ENCODE peak calls at places on chromosomes 3 and 15, in six cellular contexts. K is AG04450, V is right cardiac atrium, S is K562, A is A673, N is MM.1S. U is an unnamed sample.

GRCh38 chr3:69179740-69180372 is 57.5 kb upstream of the LMOD3 start:
- DNase-seq in S (no peak), A (no peak), K (no peak), V (no peak), N (no peak), U (no peak)

GRCh38 chr3:56547486-56547885 is 9.5 kb upstream of the CCDC66 start:
- DNase-seq in S (no peak), N (no peak), K (no peak), A (no peak), V (no peak), U (no peak)

GRCh38 chr3:150319900-150320299 is 88.2 kb upstream of the TSC22D2 start:
- DNase-seq in N (no peak), S (no peak), K (peak; percentile 83), V (no peak), A (peak; percentile 40), U (no peak)

GRCh38 chr15:95291878-95292472 is 1038.5 kb upstream of the NR2F2 start:
- DNase-seq in N (peak; percentile 43), V (no peak), A (peak; percentile 72), S (peak; percentile 60), K (no peak), U (no peak)

GRCh38 chr15:29409890-29410289 is 140.3 kb upstream of the NSMCE3 start:
- DNase-seq in S (no peak), V (no peak), A (no peak), N (no peak), K (no peak), U (no peak)

GRCh38 chr3:81967362-81967761 is 205.9 kb upstream of the GBE1 start:
- DNase-seq in N (no peak), A (no peak), V (no peak), K (no peak), S (no peak), U (no peak)

GRCh38 chr3:73493543-73494314 is 131.0 kb downstream of the PDZRN3 start:
- DNase-seq in A (no peak), K (no peak), N (no peak), V (no peak), S (no peak), U (no peak)

GRCh38 chr3:128492353-128493220 is at the start of gene GATA2:
- DNase-seq in A (peak; percentile 19), N (no peak), K (no peak), S (peak; percentile 29), V (peak; percentile 78), U (no peak)

GRCh38 chr15:41048397-41048796 is 67.7 kb downstream of the INO80 start:
- DNase-seq in A (no peak), S (no peak), K (no peak), N (peak; percentile 38), V (no peak), U (no peak)

GRCh38 chr3:8723612-8724011 is 10.0 kb upstream of the CAV3 start:
- DNase-seq in S (no peak), V (no peak), A (no peak), N (no peak), K (no peak), U (no peak)

GRCh38 chr3:195250473-195251251 is 20.3 kb downstream of the XXYLT1 start:
- DNase-seq in N (no peak), V (peak; percentile 46), A (no peak), K (no peak), S (no peak), U (no peak)

GRCh38 chr15:31276596-31277298 is 49.9 kb upstream of the KLF13 start:
- DNase-seq in K (no peak), N (no peak), V (no peak), A (no peak), S (no peak), U (no peak)

GRCh38 chr15:28917791-28918140 is 32.0 kb downstream of the APBA2 start:
- DNase-seq in S (no peak), N (no peak), K (no peak), A (no peak), V (no peak), U (no peak)

GRCh38 chr3:171190668-171191067 is 164.1 kb upstream of the SLC2A2 start:
- DNase-seq in A (no peak), K (no peak), V (no peak), S (no peak), N (no peak), U (no peak)

GRCh38 chr3:60514085-60514649 is 737.1 kb downstream of the FHIT start:
- DNase-seq in A (no peak), V (no peak), S (no peak), N (no peak), K (no peak), U (no peak)

GRCh38 chr3:197394464-197395321 is 96.3 kb upstream of the DLG1 start:
- DNase-seq in V (peak; percentile 83), K (peak; percentile 97), S (peak; percentile 35), N (peak; percentile 2), A (no peak), U (no peak)

GRCh38 chr3:59608356-59608755 is 558.5 kb upstream of the CFAP20DC start:
- DNase-seq in A (no peak), S (no peak), N (no peak), K (no peak), V (no peak), U (no peak)

GRCh38 chr3:151871639-151872468 is 1.6 kb upstream of the SUCNR1 start:
- DNase-seq in S (peak; percentile 14), K (no peak), A (peak; percentile 38), N (no peak), V (no peak), U (no peak)

GRCh38 chr15:20340931-20341661 is 200.5 kb downstream of the GOLGA6L6 start:
- DNase-seq in N (peak; percentile 6), K (no peak), V (peak; percentile 91), A (no peak), S (peak; percentile 29), U (no peak)

GRCh38 chr15:68371851-68372250 is 60.1 kb downstream of the ITGA11 start:
- DNase-seq in A (no peak), K (no peak), N (no peak), S (no peak), V (no peak), U (no peak)

GRCh38 chr15:68372291-68372811 is 59.6 kb downstream of the ITGA11 start:
- DNase-seq in S (peak; percentile 32), K (no peak), A (no peak), N (no peak), V (peak; percentile 70), U (peak; percentile 25)

GRCh38 chr15:68370768-68371151 is 61.2 kb downstream of the ITGA11 start:
- DNase-seq in N (no peak), K (no peak), S (no peak), V (no peak), A (no peak), U (no peak)

GRCh38 chr15:68369931-68370767 is 61.8 kb downstream of the ITGA11 start:
- DNase-seq in S (no peak), N (no peak), A (no peak), K (no peak), V (no peak), U (no peak)

DNA sequence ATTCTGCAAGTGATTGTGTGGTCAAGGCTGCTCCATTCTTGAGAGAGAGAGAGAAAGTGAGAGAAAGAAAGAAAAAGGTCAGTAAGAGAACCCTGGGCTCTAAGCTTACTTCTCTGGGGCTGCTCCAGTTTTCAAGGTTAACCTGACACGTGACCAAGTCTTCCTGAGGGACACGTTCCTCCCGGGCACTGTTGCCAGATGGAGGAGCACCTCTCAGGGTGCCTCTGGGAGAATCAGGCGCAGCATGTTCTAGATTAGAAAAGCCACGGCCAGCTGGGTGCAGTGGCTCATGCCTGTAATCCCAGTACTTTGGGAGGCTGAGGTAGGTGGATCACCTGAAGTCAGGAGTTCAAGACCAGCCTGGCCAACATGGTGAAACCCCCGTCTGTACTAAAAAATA is 60.8 kb downstream of the ITGA11 start:
- DNase-seq in K (no peak), A (no peak), S (no peak), N (no peak), V (no peak), U (no peak)
- H3K27me3 ChIP-seq in K (no peaks in the 10 kb centered on the region), A (no peaks in the 10 kb centered on the region), S (peaks cover 20% of the 10 kb centered on the region), N (no peaks in the 10 kb centered on the region), V (no peaks in the 10 kb centered on the region), U (no peaks in the 10 kb centered on the region)

GRCh38 chr3:186617038-186617934 is 4.4 kb downstream of the AHSG start:
- DNase-seq in V (peak; percentile 93), A (peak; percentile 93), K (peak; percentile 93), S (peak; percentile 85), N (peak; percentile 99), U (peak; percentile 63)
- H3K27me3 ChIP-seq in V (no peaks in the 10 kb centered on the region), A (no peaks in the 10 kb centered on the region), K (peaks cover 12% of the 10 kb centered on the region), S (peaks cover 10% of the 10 kb centered on the region), N (peaks cover 8% of the 10 kb centered on the region), U (no peaks in the 10 kb centered on the region)

GRCh38 chr3:113214917-113215595 is 3.7 kb downstream of the BOC start:
- DNase-seq in S (no peak), A (no peak), K (no peak), V (no peak), N (no peak), U (no peak)
- H3K27me3 ChIP-seq in S (peaks cover 3% of the 10 kb centered on the region), A (peaks cover 3% of the 10 kb centered on the region), K (peaks cover 7% of the 10 kb centered on the region), V (no peaks in the 10 kb centered on the region), N (no peaks in the 10 kb centered on the region), U (peaks cover 12% of the 10 kb centered on the region)

GRCh38 chr15:77841376-77841775 is 208.7 kb upstream of the LINGO1 start:
- DNase-seq in N (no peak), K (no peak), S (no peak), V (no peak), A (no peak), U (no peak)

GRCh38 chr15:77839970-77840609 is 207.4 kb upstream of the LINGO1 start:
- DNase-seq in K (no peak), A (no peak), S (no peak), V (no peak), N (no peak), U (no peak)

GRCh38 chr15:77839431-77839830 is 206.7 kb upstream of the LINGO1 start:
- DNase-seq in S (no peak), K (no peak), A (no peak), V (no peak), N (no peak), U (no peak)

GRCh38 chr15:77838595-77838994 is 205.9 kb upstream of the LINGO1 start:
- DNase-seq in N (no peak), K (no peak), S (no peak), A (no peak), V (no peak), U (no peak)

GRCh38 chr15:77840962-77841361 is 208.2 kb upstream of the LINGO1 start:
- DNase-seq in N (no peak), K (peak; percentile 41), A (no peak), S (no peak), V (no peak), U (no peak)
- H3K27me3 ChIP-seq in N (peaks cover 27% of the 10 kb centered on the region), K (peaks cover 45% of the 10 kb centered on the region), A (no peaks in the 10 kb centered on the region), S (peaks cover 34% of the 10 kb centered on the region), V (no peaks in the 10 kb centered on the region), U (no peaks in the 10 kb centered on the region)

DNA sequence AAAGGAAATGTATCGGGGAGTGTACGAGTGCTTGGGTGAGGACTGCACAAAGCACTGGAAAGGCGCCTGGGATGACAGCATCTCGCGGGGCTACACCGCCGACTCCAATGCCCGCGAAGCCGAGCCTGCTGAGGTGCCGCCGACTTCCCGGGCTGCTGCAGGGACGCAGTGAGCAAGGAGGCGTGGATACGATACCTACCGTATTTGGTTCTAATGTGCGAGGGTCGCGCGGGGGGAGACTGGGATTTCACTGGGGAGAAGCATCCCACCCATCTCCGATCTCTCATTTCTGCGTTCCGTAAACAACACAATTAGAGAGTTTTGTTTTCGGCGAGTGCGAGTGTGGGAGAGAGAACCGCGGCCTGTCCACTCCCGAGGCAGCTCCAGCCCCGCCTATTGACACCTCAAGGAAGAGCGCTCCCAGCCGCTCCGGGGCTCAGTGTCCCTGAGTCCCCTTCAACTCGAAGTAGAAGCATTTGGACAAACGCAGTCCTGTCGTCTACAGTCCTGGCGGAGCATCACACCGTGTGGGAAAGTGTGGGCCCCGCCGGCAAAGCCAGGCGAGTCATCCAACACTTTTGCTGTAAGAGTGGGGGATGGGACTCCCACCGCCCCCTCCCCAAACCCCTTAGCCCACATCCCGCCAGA is 1.8 kb downstream of the MECOM start:
- DNase-seq in K (no peak), A (peak; percentile 52), V (peak; percentile 73), S (peak; percentile 18), N (peak; percentile 42), U (no peak)
- H3K27me3 ChIP-seq in K (peaks cover 51% of the 10 kb centered on the region), A (peaks cover 94% of the 10 kb centered on the region), V (no peaks in the 10 kb centered on the region), S (peaks cover 56% of the 10 kb centered on the region), N (peaks cover 51% of the 10 kb centered on the region), U (peaks cover 52% of the 10 kb centered on the region)